ENCODE peak calls at places on chromosomes 11 and 22, in ten cellular contexts. N, J, X, G, Q, W, U, T, Z and V are unnamed samples.

GRCh38 chr22:19733755-19734154 is 10.4 kb downstream of the GP1BB start:
- DNase-seq in N (no peak), J (no peak), X (no peak), G (no peak), Q (no peak), W (no peak), U (no peak), T (no peak), Z (no peak), V (no peak)

GRCh38 chr22:40203568-40203967 is 25.8 kb downstream of the TNRC6B start:
- DNase-seq in N (no peak), J (no peak), X (peak), G (no peak), Q (no peak), W (no peak), U (no peak), T (no peak), Z (no peak), V (no peak)

GRCh38 chr11:61023086-61024035 is 51.9 kb downstream of the CD6 start:
- DNase-seq in N (no peak), J (no peak), X (peak), G (no peak), Q (no peak), W (no peak), U (no peak), T (no peak), Z (no peak), V (no peak)

GRCh38 chr11:64718084-64718779 is 4.8 kb downstream of the NRXN2 start:
- DNase-seq in N (no peak), J (no peak), X (no peak), G (no peak), Q (no peak), W (no peak), U (no peak), T (no peak), Z (no peak), V (no peak)

GRCh38 chr11:119416606-119417580 is 6.1 kb downstream of the THY1 start:
- DNase-seq in N (no peak), J (no peak), X (no peak), G (no peak), Q (no peak), W (peak), U (no peak), T (peak), Z (peak), V (peak)

GRCh38 chr11:131776211-131776610 is 405.8 kb downstream of the NTM start:
- DNase-seq in N (no peak), J (no peak), X (no peak), G (no peak), Q (no peak), W (no peak), U (no peak), T (no peak), Z (no peak), V (no peak)

GRCh38 chr11:3124821-3125220 is 40.3 kb downstream of the OSBPL5 start:
- DNase-seq in N (no peak), J (no peak), X (no peak), G (no peak), Q (no peak), W (no peak), U (no peak), T (no peak), Z (no peak), V (no peak)

GRCh38 chr22:42396621-42397331 is 35.4 kb downstream of the NFAM1 start:
- DNase-seq in N (peak), J (no peak), X (peak), G (no peak), Q (no peak), W (peak), U (peak), T (no peak), Z (no peak), V (peak)

GRCh38 chr11:96050435-96051182 is 126.7 kb upstream of the MTMR2 start:
- DNase-seq in N (no peak), J (no peak), X (no peak), G (no peak), Q (peak), W (no peak), U (no peak), T (peak), Z (peak), V (no peak)

GRCh38 chr11:93686812-93687211 is 25.3 kb downstream of the CEP295 start:
- DNase-seq in N (no peak), J (no peak), X (no peak), G (no peak), Q (no peak), W (no peak), U (no peak), T (peak), Z (peak), V (no peak)

GRCh38 chr11:134517621-134518293 is 105.7 kb upstream of the B3GAT1 start:
- DNase-seq in N (peak), J (no peak), X (no peak), G (no peak), Q (no peak), W (no peak), U (no peak), T (no peak), Z (no peak), V (no peak)

GRCh38 chr11:47477323-47477722 is 28.4 kb upstream of the RAPSN start:
- DNase-seq in N (peak), J (no peak), X (no peak), G (no peak), Q (peak), W (peak), U (no peak), T (no peak), Z (no peak), V (peak)

GRCh38 chr22:28829358-28830181 is 29.2 kb upstream of the XBP1 start:
- DNase-seq in N (peak), J (peak), X (peak), G (peak), Q (peak), W (peak), U (peak), T (peak), Z (peak), V (peak)

GRCh38 chr22:45208993-45209838 is 31.5 kb downstream of the KIAA0930 start:
- DNase-seq in N (peak), J (no peak), X (no peak), G (no peak), Q (peak), W (peak), U (no peak), T (peak), Z (peak), V (peak)

GRCh38 chr11:65426839-65427690 is 4.5 kb downstream of the NEAT1 start:
- DNase-seq in N (peak), J (no peak), X (peak), G (peak), Q (peak), W (no peak), U (no peak), T (peak), Z (peak), V (peak)

GRCh38 chr11:123482225-123482624 is 52.2 kb downstream of the GRAMD1B start:
- DNase-seq in N (no peak), J (no peak), X (no peak), G (no peak), Q (no peak), W (no peak), U (no peak), T (no peak), Z (no peak), V (no peak)

DNA sequence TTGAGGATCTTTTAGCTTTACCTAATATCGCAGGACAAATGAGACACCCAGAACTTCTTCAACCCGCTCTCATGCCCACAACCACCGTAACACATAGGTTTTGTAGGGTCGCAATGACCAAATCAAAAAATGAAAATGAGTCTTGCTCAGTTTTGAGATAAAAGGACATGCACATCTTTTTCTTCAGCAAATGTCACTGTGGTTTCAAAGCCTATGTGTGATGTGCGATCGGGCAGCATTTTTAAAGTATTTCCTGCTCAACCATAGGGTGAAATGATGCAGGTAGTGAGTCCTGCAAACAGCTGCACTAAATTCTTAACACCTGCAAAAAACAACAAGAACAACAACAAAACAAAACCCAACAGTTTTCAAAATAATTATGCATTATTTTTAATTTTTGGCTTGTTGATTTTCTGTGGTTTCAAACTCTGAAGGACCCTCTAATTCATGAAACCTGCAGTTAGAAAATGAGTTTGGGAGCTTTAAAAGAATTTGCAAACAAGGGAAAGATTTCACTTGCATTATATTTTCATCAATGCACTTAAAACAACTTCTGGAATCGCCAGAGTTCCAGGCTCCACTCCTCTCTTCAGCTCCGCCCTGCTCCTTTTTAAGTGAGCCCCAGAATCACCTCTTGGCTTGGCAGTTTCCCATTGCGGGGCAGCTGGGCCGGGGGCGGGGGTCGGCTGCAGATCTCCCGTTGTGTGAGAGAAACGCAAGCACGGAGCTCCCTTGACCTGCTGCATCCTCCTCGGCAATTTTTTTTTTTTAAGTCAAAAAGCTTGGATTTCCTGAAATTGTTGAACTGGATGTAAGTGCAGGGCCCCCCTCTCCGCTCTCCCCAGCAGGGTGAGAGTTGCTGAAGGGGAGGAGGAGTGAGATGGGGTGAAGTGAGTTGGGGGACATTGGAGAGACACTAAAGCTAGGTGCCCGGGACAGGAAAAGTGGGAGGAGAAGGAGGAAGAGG is 79.5 kb downstream of the PRR5L start:
- DNase-seq in N (no peak), J (no peak), X (no peak), G (peak), Q (no peak), W (no peak), U (no peak), T (peak), Z (peak), V (no peak)
- H3K4me3 ChIP-seq in N (peak), J (peak), X (no peak), G (peak), Q (peak), W (peak), U (no peak), T (peak), Z (peak), V (peak)

GRCh38 chr22:25081409-25081824 is 118.2 kb upstream of the CRYBB3 start:
- DNase-seq in N (peak), J (no peak), X (peak), G (no peak), Q (no peak), W (peak), U (no peak), T (peak), Z (no peak), V (peak)
- TF ChIP-seq CTCF in N (peak), J (peak), X (peak), G (no peak), Q (peak), W (peak), U (no peak), T (peak), Z (peak), V (peak)

GRCh38 chr11:124758355-124759267 is 3.5 kb downstream of the ESAM start:
- DNase-seq in N (peak), J (peak), X (peak), G (peak), Q (peak), W (peak), U (no peak), T (peak), Z (peak), V (peak)
- H3K4me3 ChIP-seq in N (no peak), J (peak), X (no peak), G (peak), Q (peak), W (peak), U (no peak), T (peak), Z (peak), V (peak)

DNA sequence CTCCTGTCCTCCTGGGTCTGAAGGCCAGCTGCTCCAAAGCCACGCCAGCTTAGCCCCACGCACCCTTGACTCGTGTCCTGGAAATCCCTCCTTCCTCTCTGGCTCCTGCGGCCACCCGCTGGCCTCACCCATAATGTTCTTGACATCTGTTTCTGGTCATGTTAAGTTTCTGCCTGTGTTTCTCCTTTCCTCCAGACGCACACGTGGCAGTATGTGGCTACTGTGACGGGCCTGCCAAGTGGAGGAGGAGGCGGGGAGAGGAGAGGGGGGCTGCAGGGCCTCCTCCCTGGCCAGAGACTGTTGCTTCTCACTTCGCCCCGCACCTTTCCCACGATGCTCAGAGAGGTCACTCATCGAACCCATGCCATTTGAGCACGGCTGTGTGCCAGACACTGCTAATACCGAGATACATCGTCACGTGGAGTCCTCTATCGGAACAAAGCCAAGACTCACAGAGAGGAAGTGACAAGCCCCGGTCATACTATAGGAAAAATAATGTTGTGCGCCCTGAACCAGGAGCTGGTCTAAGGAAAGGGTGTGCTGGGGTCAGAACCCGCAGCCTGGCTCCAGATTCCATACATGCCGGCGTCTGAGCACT is 11.5 kb downstream of the C1QTNF6 start:
- DNase-seq in N (no peak), J (peak), X (peak), G (peak), Q (peak), W (no peak), U (peak), T (peak), Z (peak), V (no peak)
- TF ChIP-seq CTCF in N (no peak), J (no peak), X (no peak), G (no peak), Q (peak), W (no peak), U (no peak), T (no peak), Z (no peak), V (no peak)

GRCh38 chr11:124867700-124868099 is 2.5 kb downstream of the ROBO3 start:
- DNase-seq in N (peak), J (no peak), X (peak), G (no peak), Q (peak), W (no peak), U (no peak), T (peak), Z (peak), V (peak)

GRCh38 chr11:124869856-124870387 is 4.7 kb downstream of the ROBO3 start:
- DNase-seq in N (no peak), J (no peak), X (no peak), G (no peak), Q (no peak), W (no peak), U (no peak), T (no peak), Z (no peak), V (no peak)

GRCh38 chr11:124870430-124870829 is 5.2 kb downstream of the ROBO3 start:
- DNase-seq in N (no peak), J (no peak), X (no peak), G (no peak), Q (no peak), W (no peak), U (no peak), T (no peak), Z (no peak), V (no peak)

GRCh38 chr11:124868322-124869274 is 3.4 kb downstream of the ROBO3 start:
- DNase-seq in N (no peak), J (no peak), X (no peak), G (no peak), Q (no peak), W (no peak), U (no peak), T (no peak), Z (no peak), V (no peak)

GRCh38 chr11:124869331-124869730 is 4.1 kb downstream of the ROBO3 start:
- DNase-seq in N (no peak), J (no peak), X (no peak), G (no peak), Q (no peak), W (no peak), U (no peak), T (no peak), Z (no peak), V (no peak)
- H3K4me3 ChIP-seq in N (no peak), J (no peak), X (no peak), G (no peak), Q (no peak), W (no peak), U (no peak), T (no peak), Z (no peak), V (no peak)

GRCh38 chr11:16191212-16191851 is 165.0 kb downstream of the SOX6 start:
- DNase-seq in N (no peak), J (no peak), X (peak), G (no peak), Q (no peak), W (no peak), U (no peak), T (no peak), Z (no peak), V (peak)
- TF ChIP-seq CTCF in N (no peak), J (no peak), X (no peak), G (no peak), Q (no peak), W (no peak), U (no peak), T (no peak), Z (no peak), V (no peak)

GRCh38 chr11:75305993-75306392 is 45.5 kb downstream of the ARRB1 start:
- DNase-seq in N (no peak), J (no peak), X (no peak), G (no peak), Q (no peak), W (no peak), U (no peak), T (no peak), Z (no peak), V (no peak)
- H3K4me3 ChIP-seq in N (no peak), J (no peak), X (no peak), G (no peak), Q (no peak), W (no peak), U (no peak), T (no peak), Z (no peak), V (no peak)

GRCh38 chr11:27716216-27716615 is 16.0 kb upstream of the BDNF start:
- DNase-seq in N (no peak), J (no peak), X (no peak), G (no peak), Q (no peak), W (no peak), U (no peak), T (peak), Z (no peak), V (no peak)

GRCh38 chr11:27717377-27717776 is 17.1 kb upstream of the BDNF start:
- DNase-seq in N (no peak), J (no peak), X (no peak), G (no peak), Q (no peak), W (no peak), U (no peak), T (no peak), Z (peak), V (peak)

GRCh38 chr11:27717801-27718229 is 17.6 kb upstream of the BDNF start:
- DNase-seq in N (no peak), J (no peak), X (no peak), G (no peak), Q (no peak), W (no peak), U (no peak), T (no peak), Z (peak), V (no peak)

GRCh38 chr11:27718346-27718852 is 18.1 kb upstream of the BDNF start:
- DNase-seq in N (peak), J (no peak), X (no peak), G (no peak), Q (peak), W (peak), U (no peak), T (peak), Z (peak), V (peak)

GRCh38 chr11:27716850-27717249 is 16.6 kb upstream of the BDNF start:
- DNase-seq in N (no peak), J (no peak), X (no peak), G (no peak), Q (no peak), W (no peak), U (no peak), T (peak), Z (peak), V (no peak)
- TF ChIP-seq CTCF in N (no peak), J (no peak), X (no peak), G (no peak), Q (peak), W (no peak), U (no peak), T (peak), Z (peak), V (peak)